ENCODE peak calls at places on chromosomes 2 and 18, in four cellular contexts. C is MM.1S, Y is thoracic aorta, D is hepatocyte. F is an unnamed sample.

GRCh38 chr2:159457589-159457988 is 158.8 kb downstream of the BAZ2B start:
- DNase-seq in D (no peak), C (no peak), Y (no peak), F (no peak)

GRCh38 chr2:68236876-68237275 is 15.5 kb downstream of the PPP3R1 start:
- DNase-seq in C (no peak), Y (no peak), D (no peak), F (no peak)

GRCh38 chr18:11324956-11325873 is 175.8 kb upstream of the PIEZO2 start:
- DNase-seq in C (peak), D (no peak), Y (no peak), F (peak)

GRCh38 chr2:102622646-102623045 is 3.3 kb downstream of the SLC9A2 start:
- DNase-seq in D (no peak), Y (no peak), C (no peak), F (no peak)

GRCh38 chr18:13811993-13812392 is 12.0 kb upstream of the MC5R start:
- DNase-seq in C (no peak), D (no peak), Y (no peak), F (no peak)

GRCh38 chr18:34880403-34880802 is 160.8 kb upstream of the MAPRE2 start:
- DNase-seq in D (no peak), Y (no peak), C (no peak), F (no peak)

GRCh38 chr2:186299610-186300009 is 186.4 kb upstream of the ZC3H15 start:
- DNase-seq in D (no peak), Y (no peak), C (no peak), F (no peak)

GRCh38 chr18:9619545-9619944 is 5.2 kb upstream of the PPP4R1 start:
- DNase-seq in D (no peak), C (no peak), Y (no peak), F (no peak)

DNA sequence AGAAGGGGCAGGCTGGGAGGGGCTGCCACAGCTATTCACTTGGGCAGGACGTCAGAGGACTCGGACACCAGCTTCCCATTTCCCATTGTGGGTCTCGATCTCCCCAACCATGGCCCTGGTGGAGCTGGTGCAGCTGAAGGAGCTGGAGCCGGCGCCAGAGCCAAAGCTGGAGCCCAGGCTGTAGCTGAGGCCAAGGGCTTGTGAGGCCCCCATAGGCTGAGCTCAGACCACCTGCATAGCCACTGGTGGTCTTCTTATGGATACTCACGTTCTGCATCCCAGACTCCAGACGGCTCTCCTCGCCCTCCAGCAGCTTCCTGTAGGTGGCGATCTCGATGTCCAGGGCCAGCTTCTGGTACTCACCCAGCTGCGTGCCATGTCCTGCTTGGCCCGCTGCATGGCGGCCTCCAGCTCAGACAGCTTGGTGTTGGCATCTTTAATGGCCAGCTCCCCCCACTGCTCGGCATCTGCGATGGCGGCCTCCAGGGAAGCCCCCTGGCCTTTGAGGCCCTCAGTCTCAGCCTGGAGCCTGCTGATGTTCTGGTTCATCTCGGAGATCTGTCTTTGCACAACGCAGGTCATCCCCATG is 6.0 kb upstream of the CDK5R2 start:
- DNase-seq in C (no peak), D (no peak), Y (no peak), F (no peak)
- TF ChIP-seq CTCF in C (peak), D (no peak), Y (no peak), F (no peak)

GRCh38 chr2:238243496-238244076 is 3.7 kb upstream of the HES6 start:
- DNase-seq in Y (no peak), D (no peak), C (no peak), F (no peak)
- TF ChIP-seq CTCF in Y (no peak), D (no peak), C (no peak), F (no peak)

GRCh38 chr2:72627059-72627458 is 198.8 kb downstream of the EXOC6B start:
- DNase-seq in C (no peak), D (no peak), Y (no peak), F (no peak)
- TF ChIP-seq CTCF in C (no peak), D (no peak), Y (no peak), F (no peak)

DNA sequence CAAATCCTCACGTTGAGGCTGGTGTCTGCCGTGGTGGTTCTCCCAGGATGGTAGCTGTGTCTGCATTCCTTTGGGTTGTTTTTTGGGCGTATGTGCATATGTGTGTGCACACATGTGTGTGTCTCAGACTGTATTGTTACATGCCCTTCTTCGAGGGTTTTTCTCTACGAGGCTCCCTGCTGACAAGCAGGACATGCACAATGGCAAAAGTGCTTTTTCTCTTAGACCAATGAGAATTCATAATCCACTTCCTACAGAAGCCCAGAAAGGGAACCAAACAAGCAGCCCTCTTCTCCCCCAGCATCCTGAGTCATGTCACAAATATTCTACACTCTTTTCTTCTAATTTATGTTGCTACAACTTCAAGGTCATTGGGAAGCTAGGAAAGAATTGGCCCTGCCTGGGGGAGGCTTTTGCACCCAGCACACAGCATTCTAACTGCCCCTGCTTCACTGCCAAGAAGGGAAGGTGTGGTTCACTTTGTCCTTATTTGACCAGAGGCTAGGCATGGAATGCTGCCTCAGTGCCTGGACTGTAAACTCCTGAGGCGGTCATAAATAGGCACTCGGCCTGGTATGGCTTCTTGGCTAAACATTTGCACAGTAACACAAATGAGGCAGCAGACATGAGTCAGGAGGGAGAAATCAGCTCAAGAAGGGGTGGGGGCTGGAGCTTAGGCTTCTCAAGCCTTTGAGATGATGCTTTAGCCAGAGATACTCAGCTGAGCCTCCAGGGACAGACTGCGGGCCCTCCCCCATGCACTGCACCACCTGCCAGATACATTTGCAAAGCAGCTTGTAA is 92.6 kb upstream of the KLF7 start:
- DNase-seq in D (peak), Y (peak), C (no peak), F (no peak)
- TF ChIP-seq CTCF in D (no peak), Y (no peak), C (no peak), F (no peak)

DNA sequence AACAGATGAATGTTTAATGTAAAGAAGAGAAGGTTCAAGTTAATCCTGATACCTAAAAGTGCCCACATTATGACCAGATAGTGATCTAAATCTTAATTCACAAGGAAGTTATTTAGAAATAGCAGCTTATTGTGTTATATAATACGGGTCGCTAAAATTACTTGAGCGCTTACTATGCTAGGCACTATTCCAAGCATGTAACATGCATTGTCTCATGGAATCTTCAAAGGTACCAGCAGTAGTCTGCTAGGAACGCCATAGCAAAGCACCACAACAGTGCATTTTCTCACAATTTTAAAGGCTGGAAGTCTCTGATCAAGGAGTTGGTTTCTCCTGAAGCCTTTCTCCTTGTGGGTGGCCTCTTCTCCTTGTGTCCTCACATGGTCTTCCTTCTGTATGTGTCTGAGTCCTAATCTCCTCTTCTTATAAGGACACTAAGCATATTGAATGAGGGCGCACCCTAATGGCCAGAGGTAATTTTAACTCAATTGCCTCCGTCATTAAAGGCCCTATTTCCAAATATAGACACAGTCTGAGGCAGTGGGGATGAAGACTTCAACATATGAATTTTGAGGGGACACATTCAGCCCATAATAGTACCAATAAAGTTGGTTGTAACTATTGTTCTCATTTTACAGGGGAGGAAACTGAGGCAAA is 118.4 kb downstream of the LRRC30 start:
- DNase-seq in C (no peak), Y (no peak), D (no peak), F (no peak)
- TF ChIP-seq CTCF in C (no peak), Y (no peak), D (no peak), F (no peak)

F was measured in GM13976.